ENCODE peak calls at places on chromosome 7, in six cellular contexts. G is GM12878, T is upper lobe of left lung, R is HepG2, I is A549, V is K562. U is an unnamed sample.

GRCh38 chr7:7536396-7537019 is 835 bp upstream of the COL28A1 start:
- ATAC-seq in G (no peak), T (no peak), R (no peak), I (no peak), V (no peak), U (no peak)

GRCh38 chr7:21851445-21852043 is 94.2 kb downstream of the CDCA7L start:
- ATAC-seq in G (no peak), T (no peak), R (no peak), I (no peak), V (no peak), U (no peak)

GRCh38 chr7:85070967-85071628 is 115.8 kb downstream of the SEMA3D start:
- ATAC-seq in G (no peak), T (no peak), R (no peak), I (no peak), V (no peak), U (no peak)

GRCh38 chr7:18541189-18541870 is 45.8 kb downstream of the HDAC9 start:
- ATAC-seq in G (no peak), T (no peak), R (no peak), I (no peak), V (no peak), U (no peak)

GRCh38 chr7:99473315-99473596 is 566 bp downstream of the ZNF789 start:
- ATAC-seq in G (peak), T (peak), R (peak), I (peak), V (peak), U (no peak)

GRCh38 chr7:8714791-8715190 is 281.4 kb downstream of the NXPH1 start:
- ATAC-seq in G (no peak), T (no peak), R (no peak), I (no peak), V (no peak), U (no peak)

GRCh38 chr7:92044148-92044547 is 90.1 kb downstream of the CYP51A1 start:
- ATAC-seq in G (no peak), T (no peak), R (no peak), I (no peak), V (no peak), U (no peak)

GRCh38 chr7:18330563-18330962 is 165.0 kb upstream of the HDAC9 start:
- ATAC-seq in G (no peak), T (no peak), R (no peak), I (no peak), V (no peak), U (no peak)

GRCh38 chr7:66800591-66800990 is 60.1 kb downstream of the RABGEF1 start:
- ATAC-seq in G (no peak), T (no peak), R (no peak), I (no peak), V (no peak), U (no peak)

GRCh38 chr7:15839415-15840100 is 153.1 kb upstream of the MEOX2 start:
- ATAC-seq in G (no peak), T (peak), R (no peak), I (no peak), V (no peak), U (peak)

GRCh38 chr7:132614428-132615076 is 38.3 kb upstream of the PLXNA4 start:
- ATAC-seq in G (no peak), T (no peak), R (no peak), I (peak), V (peak), U (no peak)

GRCh38 chr7:158539711-158540146 is 47.9 kb downstream of the PTPRN2 start:
- ATAC-seq in G (no peak), T (peak), R (no peak), I (no peak), V (peak), U (peak)

GRCh38 chr7:32063614-32064013 is 6.6 kb downstream of the PDE1C start:
- ATAC-seq in G (no peak), T (no peak), R (no peak), I (no peak), V (no peak), U (no peak)

GRCh38 chr7:32061346-32061745 is 8.9 kb downstream of the PDE1C start:
- ATAC-seq in G (no peak), T (peak), R (no peak), I (no peak), V (no peak), U (no peak)

GRCh38 chr7:32058017-32058416 is 12.2 kb downstream of the PDE1C start:
- ATAC-seq in G (no peak), T (no peak), R (no peak), I (no peak), V (no peak), U (no peak)

GRCh38 chr7:32059289-32060045 is 10.7 kb downstream of the PDE1C start:
- ATAC-seq in G (no peak), T (no peak), R (no peak), I (peak), V (no peak), U (no peak)

DNA sequence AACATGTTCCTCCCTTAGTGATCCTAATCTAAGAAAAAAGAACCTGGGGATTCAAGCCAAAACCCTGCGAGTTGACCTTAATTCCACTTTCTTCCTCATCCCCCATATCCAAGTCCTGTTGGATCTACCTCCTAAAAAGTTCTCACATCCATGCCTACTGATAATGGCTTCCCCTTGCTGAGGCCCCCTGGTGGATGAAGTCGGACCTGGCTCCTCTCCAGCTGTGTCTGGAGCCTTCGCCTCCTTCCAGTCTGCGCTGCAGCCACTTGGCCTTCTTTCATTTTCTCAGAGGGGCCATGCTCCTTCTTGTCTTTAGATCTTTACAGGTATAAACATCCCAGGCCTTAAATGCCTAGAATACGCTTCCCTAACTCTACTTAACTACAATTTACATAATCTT is 8.1 kb downstream of the PDE1C start:
- ATAC-seq in G (peak), T (no peak), R (peak), I (peak), V (peak), U (peak)
- TF ChIP-seq CTCF in G (peak), T (peak), R (peak), I (peak), V (peak), U (peak)

GRCh38 chr7:123472751-123473150 is 61.6 kb downstream of the IQUB start:
- ATAC-seq in G (no peak), T (no peak), R (no peak), I (no peak), V (no peak), U (no peak)
- TF ChIP-seq EP300 in G (no peak), T (no peak), R (no peak), I (no peak), V (no peak), U (no peak)

GRCh38 chr7:44489955-44490350 is 505 bp downstream of the NUDCD3 start:
- ATAC-seq in G (peak), T (peak), R (peak), I (peak), V (peak), U (no peak)

GRCh38 chr7:44491229-44491628 is 771 bp upstream of the NUDCD3 start:
- ATAC-seq in G (no peak), T (no peak), R (no peak), I (no peak), V (no peak), U (no peak)

GRCh38 chr7:44488955-44489354 is 1.5 kb downstream of the NUDCD3 start:
- ATAC-seq in G (no peak), T (no peak), R (no peak), I (no peak), V (no peak), U (no peak)

GRCh38 chr7:44486693-44487092 is 3.8 kb downstream of the NUDCD3 start:
- ATAC-seq in G (peak), T (peak), R (peak), I (no peak), V (no peak), U (no peak)

GRCh38 chr7:44490351-44491200 is at the start of gene NUDCD3:
- ATAC-seq in G (peak), T (peak), R (peak), I (peak), V (peak), U (peak)
- TF ChIP-seq CTCF in G (no peak), T (no peak), R (peak), I (peak), V (no peak), U (peak)

GRCh38 chr7:10662491-10662890 is 311.2 kb upstream of the PHF14 start:
- ATAC-seq in G (peak), T (peak), R (no peak), I (no peak), V (peak), U (no peak)

GRCh38 chr7:10657837-10658236 is 315.8 kb upstream of the PHF14 start:
- ATAC-seq in G (no peak), T (no peak), R (no peak), I (no peak), V (no peak), U (no peak)

DNA sequence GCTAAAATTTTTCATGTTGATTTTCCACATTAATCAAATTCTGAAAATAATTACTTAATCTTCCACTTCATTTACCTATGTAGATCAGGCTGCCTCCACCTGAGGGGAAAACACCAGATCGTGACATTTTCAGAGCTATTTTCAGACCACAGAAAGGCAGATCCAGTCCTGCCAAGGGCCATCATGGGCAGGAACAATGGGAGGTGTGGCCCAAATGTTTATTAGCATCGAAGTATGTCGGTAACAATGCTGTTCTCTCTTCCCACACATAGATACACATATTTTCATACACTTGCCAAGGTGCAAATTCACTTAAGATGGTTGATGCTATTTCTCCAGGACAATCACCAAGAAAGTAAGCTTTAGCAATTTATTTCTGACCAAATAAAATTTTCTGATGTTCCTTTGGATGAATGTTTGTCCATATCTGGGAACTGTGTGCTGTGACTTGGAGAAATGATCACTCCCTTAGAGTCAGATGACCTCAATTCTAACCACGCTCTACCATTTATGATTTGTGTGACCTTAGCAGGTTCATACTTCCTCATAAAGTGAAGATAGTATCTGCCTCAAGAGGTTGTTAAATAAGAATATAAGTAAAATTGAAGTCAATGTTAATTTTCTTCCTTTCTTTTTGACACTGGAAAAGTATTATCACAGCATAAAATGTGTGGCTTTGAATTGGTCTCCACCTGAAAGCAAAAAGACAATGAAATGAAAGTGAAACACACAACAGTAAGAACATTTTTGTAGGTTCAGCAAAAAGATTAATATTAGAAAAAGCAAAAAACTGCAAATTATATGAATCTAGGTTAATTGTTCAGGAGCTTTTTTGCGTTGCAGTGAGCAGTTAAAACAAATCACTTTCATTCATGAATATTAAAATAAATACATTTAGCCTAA is 310.4 kb upstream of the PHF14 start:
- ATAC-seq in G (peak), T (no peak), R (no peak), I (no peak), V (peak), U (no peak)
- TF ChIP-seq EP300 in G (no peak), T (no peak), R (no peak), I (no peak), V (no peak), U (no peak)

GRCh38 chr7:128381161-128381821 is 19.8 kb upstream of the PRRT4 start:
- ATAC-seq in G (peak), T (peak), R (peak), I (peak), V (peak), U (peak)
- TF ChIP-seq CTCF in G (peak), T (no peak), R (peak), I (peak), V (peak), U (no peak)

DNA sequence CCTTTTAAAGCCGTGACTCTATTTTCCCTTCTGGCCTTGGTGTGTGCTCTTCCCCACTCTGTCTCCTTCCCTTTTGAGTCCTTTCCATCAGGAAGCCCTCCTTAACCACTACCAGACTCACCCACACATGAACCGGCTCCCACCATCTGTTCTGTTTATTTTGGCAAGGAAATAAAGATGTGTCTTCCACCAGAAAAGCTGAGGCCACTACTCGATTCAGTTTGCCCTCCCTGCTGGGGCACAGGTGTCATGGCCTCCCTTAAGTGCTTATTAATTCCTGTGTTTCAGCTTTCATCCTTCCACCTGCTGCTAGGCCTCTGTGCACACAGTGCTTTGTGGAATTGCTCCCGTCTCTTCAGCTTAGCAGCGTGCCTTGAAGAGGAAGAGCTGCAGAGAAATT is 16.7 kb downstream of the POR start:
- ATAC-seq in G (no peak), T (no peak), R (peak), I (no peak), V (no peak), U (no peak)
- TF ChIP-seq EP300 in G (no peak), T (no peak), R (no peak), I (no peak), V (no peak), U (no peak)

GRCh38 chr7:128672927-128673517 is 930 bp downstream of the GARIN1A start:
- ATAC-seq in G (peak), T (peak), R (peak), I (peak), V (peak), U (peak)
- TF ChIP-seq CTCF in G (peak), T (peak), R (peak), I (peak), V (peak), U (no peak)

GRCh38 chr7:137636376-137636775 is 210.4 kb downstream of the DGKI start:
- ATAC-seq in G (no peak), T (no peak), R (no peak), I (no peak), V (no peak), U (no peak)

GRCh38 chr7:137634356-137634755 is 212.4 kb downstream of the DGKI start:
- ATAC-seq in G (no peak), T (no peak), R (no peak), I (no peak), V (no peak), U (no peak)

GRCh38 chr7:137635132-137635531 is 211.6 kb downstream of the DGKI start:
- ATAC-seq in G (no peak), T (no peak), R (no peak), I (no peak), V (no peak), U (no peak)

GRCh38 chr7:137633133-137633532 is 213.6 kb downstream of the DGKI start:
- ATAC-seq in G (no peak), T (no peak), R (no peak), I (no peak), V (no peak), U (no peak)

DNA sequence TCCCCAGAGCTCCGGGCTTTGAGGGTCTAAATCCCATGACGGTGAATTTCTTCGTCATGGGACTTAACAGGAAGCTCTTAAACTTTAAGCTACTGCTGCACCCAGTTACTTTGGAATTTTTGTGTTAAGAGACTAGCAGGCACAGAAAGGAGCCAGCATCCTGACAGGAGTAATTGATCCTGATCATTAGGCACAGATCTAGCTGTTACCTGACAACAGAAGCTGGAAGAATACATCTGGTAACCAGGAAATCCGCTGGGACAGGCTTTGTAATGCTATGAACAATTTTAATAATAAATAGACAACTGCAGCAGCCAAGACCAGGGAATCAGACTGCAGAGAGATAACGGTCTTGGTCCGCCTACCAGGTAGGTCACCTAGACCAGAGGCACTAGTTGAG is 210.9 kb downstream of the DGKI start:
- ATAC-seq in G (no peak), T (no peak), R (no peak), I (no peak), V (no peak), U (no peak)
- TF ChIP-seq EP300 in G (no peak), T (no peak), R (no peak), I (no peak), V (no peak), U (no peak)

DNA sequence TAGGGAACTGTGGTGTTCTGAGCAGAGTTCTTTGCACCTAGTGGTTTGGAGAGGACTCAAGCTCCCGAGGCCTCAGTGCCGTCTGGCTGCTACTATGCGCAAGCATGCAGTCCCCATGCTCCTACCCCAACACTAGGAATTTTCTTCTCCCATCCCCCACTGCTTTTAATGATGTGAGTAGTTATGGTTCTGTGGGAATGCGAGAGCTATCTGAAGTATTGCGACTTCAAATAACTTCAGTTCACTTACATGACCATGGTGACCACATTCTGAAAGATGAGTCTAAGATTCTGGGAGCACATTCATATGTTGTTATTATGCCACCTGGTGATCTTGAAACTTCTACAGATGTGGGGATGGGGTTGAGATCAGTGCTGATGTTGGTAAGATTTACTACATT is 24.5 kb downstream of the HTR5A start:
- ATAC-seq in G (no peak), T (no peak), R (no peak), I (no peak), V (no peak), U (no peak)
- TF ChIP-seq CTCF in G (no peak), T (no peak), R (no peak), I (no peak), V (no peak), U (no peak)